ENCODE peak calls at places on chromosomes 5 and 9, in seven cellular contexts. Y is endothelial cell; V is kidney; E is tibial artery; J is activated CD4-positive, CD25-positive, alpha-beta regulatory T cell; A is HEK293T; Z is choroid plexus epithelial cell. I is an unnamed sample.

GRCh38 chr9:68964102-68964541 is 49.8 kb downstream of the PRKACG start:
- DNase-seq in V (no peak), J (no peak), E (no peak), A (no peak), Y (no peak), Z (no peak), I (no peak)

GRCh38 chr9:114039484-114039883 is 38.6 kb downstream of the AMBP start:
- DNase-seq in Z (no peak), A (no peak), Y (no peak), E (no peak), J (no peak), V (no peak), I (no peak)

GRCh38 chr5:107539726-107540330 is 130.9 kb downstream of the EFNA5 start:
- DNase-seq in Y (no peak), E (no peak), J (no peak), V (no peak), A (no peak), Z (no peak), I (no peak)

GRCh38 chr5:139630855-139631254 is 17.3 kb upstream of the CXXC5 start:
- DNase-seq in V (no peak), A (no peak), Y (no peak), J (no peak), E (no peak), Z (no peak), I (no peak)

GRCh38 chr5:115423541-115423940 is 121.0 kb downstream of the FEM1C start:
- DNase-seq in J (no peak), A (no peak), Z (no peak), Y (no peak), E (peak; percentile 64), V (no peak), I (no peak)

GRCh38 chr5:150118561-150119229 is 32.3 kb upstream of the CSF1R start:
- DNase-seq in A (no peak), E (peak; percentile 17), V (peak; percentile 45), Z (peak; percentile 0), Y (no peak), J (no peak), I (no peak)

GRCh38 chr9:133149130-133150015 is 14.3 kb downstream of the GBGT1 start:
- DNase-seq in Z (peak; percentile 86), V (peak; percentile 97), E (peak; percentile 90), A (peak; percentile 94), J (peak; percentile 81), Y (peak; percentile 82), I (peak; percentile 81)

GRCh38 chr9:112061152-112061740 is 113.9 kb downstream of the SUSD1 start:
- DNase-seq in V (peak; percentile 82), J (no peak), A (no peak), Z (peak; percentile 98), Y (no peak), E (peak; percentile 80), I (no peak)

GRCh38 chr5:9063615-9064245 is 482.1 kb downstream of the SEMA5A start:
- DNase-seq in Z (no peak), V (no peak), Y (no peak), J (no peak), E (no peak), A (no peak), I (no peak)

GRCh38 chr5:5592541-5592940 is 170.1 kb downstream of the ICE1 start:
- DNase-seq in Y (no peak), E (no peak), J (no peak), A (no peak), V (no peak), Z (no peak), I (no peak)

GRCh38 chr9:3662671-3663070 is 136.9 kb upstream of the RFX3 start:
- DNase-seq in Z (peak; percentile 86), Y (no peak), A (no peak), J (no peak), E (no peak), V (no peak), I (no peak)

GRCh38 chr5:115557667-115558387 is 13.3 kb upstream of the FEM1C start:
- DNase-seq in Y (no peak), Z (peak; percentile 58), E (no peak), J (no peak), A (no peak), V (no peak), I (no peak)

GRCh38 chr5:160937570-160937969 is 85.6 kb upstream of the ATP10B start:
- DNase-seq in Y (no peak), V (no peak), J (no peak), E (no peak), Z (no peak), A (no peak), I (no peak)

GRCh38 chr9:104808030-104808614 is 44.2 kb downstream of the NIPSNAP3B start:
- DNase-seq in J (no peak), E (no peak), V (no peak), Y (no peak), Z (peak; percentile 77), A (no peak), I (no peak)

GRCh38 chr5:168286386-168286785 is 5.1 kb upstream of the WWC1 start:
- DNase-seq in Y (no peak), Z (no peak), V (no peak), E (no peak), J (no peak), A (no peak), I (no peak)

GRCh38 chr9:7121055-7121454 is 363.3 kb downstream of the KDM4C start:
- DNase-seq in A (no peak), J (no peak), E (no peak), V (no peak), Z (no peak), Y (no peak), I (no peak)

GRCh38 chr5:72561407-72561972 is 54.3 kb upstream of the ZNF366 start:
- DNase-seq in Z (no peak), A (no peak), J (no peak), E (no peak), V (no peak), Y (no peak), I (no peak)

GRCh38 chr5:145830594-145830993 is 4.5 kb downstream of the PRELID2 start:
- DNase-seq in V (no peak), Z (peak; percentile 81), A (no peak), E (no peak), J (no peak), Y (no peak), I (no peak)

GRCh38 chr9:97568461-97569275 is 64.5 kb downstream of the TSTD2 start:
- DNase-seq in A (no peak), J (no peak), V (no peak), Z (no peak), Y (no peak), E (peak; percentile 13), I (no peak)

I was measured in glutamatergic neuron.